ENCODE peak calls at places on chromosomes 2 and 18, in nine cellular contexts. One of them, this sample, is unnamed.

GRCh38 chr18:79863946-79864725 is 66.4 kb downstream of the KCNG2 start:
- DNase-seq in kidney: peak
- DNase-seq in breast epithelium: peak
- DNase-seq in HL-60: no peak
- DNase-seq in brain microvascular endothelial cell: no peak
- DNase-seq in esophagus squamous epithelium: no peak
- DNase-seq in foreskin keratinocyte: no peak
- DNase-seq in A549: no peak
- DNase-seq in psoas muscle: no peak
- DNase-seq in this sample: no peak

GRCh38 chr2:117856415-117857210 is 42.1 kb downstream of the DDX18 start:
- DNase-seq in foreskin keratinocyte: peak
- DNase-seq in psoas muscle: no peak
- DNase-seq in esophagus squamous epithelium: no peak
- DNase-seq in breast epithelium: no peak
- DNase-seq in A549: peak
- DNase-seq in HL-60: no peak
- DNase-seq in brain microvascular endothelial cell: peak
- DNase-seq in kidney: no peak
- DNase-seq in this sample: peak

GRCh38 chr2:102082591-102083586 is 59.7 kb upstream of the IL1R1 start:
- DNase-seq in foreskin keratinocyte: peak
- DNase-seq in breast epithelium: no peak
- DNase-seq in A549: peak
- DNase-seq in psoas muscle: no peak
- DNase-seq in kidney: no peak
- DNase-seq in HL-60: peak
- DNase-seq in brain microvascular endothelial cell: peak
- DNase-seq in esophagus squamous epithelium: no peak
- DNase-seq in this sample: no peak

GRCh38 chr2:39523308-39524044 is 86.4 kb upstream of the MAP4K3 start:
- DNase-seq in A549: peak
- DNase-seq in HL-60: no peak
- DNase-seq in breast epithelium: no peak
- DNase-seq in foreskin keratinocyte: peak
- DNase-seq in esophagus squamous epithelium: no peak
- DNase-seq in brain microvascular endothelial cell: peak
- DNase-seq in psoas muscle: no peak
- DNase-seq in kidney: no peak
- DNase-seq in this sample: peak

GRCh38 chr2:159144776-159145614 is 141.5 kb downstream of the WDSUB1 start:
- DNase-seq in foreskin keratinocyte: no peak
- DNase-seq in A549: no peak
- DNase-seq in HL-60: no peak
- DNase-seq in kidney: no peak
- DNase-seq in brain microvascular endothelial cell: no peak
- DNase-seq in breast epithelium: no peak
- DNase-seq in psoas muscle: no peak
- DNase-seq in esophagus squamous epithelium: no peak
- DNase-seq in this sample: no peak

GRCh38 chr2:17878222-17879136 is at the start of gene KCNS3:
- DNase-seq in A549: peak
- DNase-seq in foreskin keratinocyte: no peak
- DNase-seq in esophagus squamous epithelium: no peak
- DNase-seq in HL-60: no peak
- DNase-seq in kidney: peak
- DNase-seq in breast epithelium: peak
- DNase-seq in brain microvascular endothelial cell: no peak
- DNase-seq in psoas muscle: peak
- DNase-seq in this sample: peak

GRCh38 chr18:63422087-63422861 is at the start of gene VPS4B:
- DNase-seq in kidney: peak
- DNase-seq in breast epithelium: peak
- DNase-seq in HL-60: peak
- DNase-seq in psoas muscle: peak
- DNase-seq in esophagus squamous epithelium: peak
- DNase-seq in A549: peak
- DNase-seq in foreskin keratinocyte: peak
- DNase-seq in brain microvascular endothelial cell: peak
- DNase-seq in this sample: peak

GRCh38 chr2:226579519-226579918 is 220.1 kb downstream of the IRS1 start:
- DNase-seq in kidney: no peak
- DNase-seq in esophagus squamous epithelium: no peak
- DNase-seq in brain microvascular endothelial cell: no peak
- DNase-seq in psoas muscle: no peak
- DNase-seq in A549: no peak
- DNase-seq in breast epithelium: no peak
- DNase-seq in foreskin keratinocyte: no peak
- DNase-seq in HL-60: no peak
- DNase-seq in this sample: no peak

GRCh38 chr2:75513616-75514170 is 47.0 kb downstream of the EVA1A start:
- DNase-seq in brain microvascular endothelial cell: no peak
- DNase-seq in kidney: no peak
- DNase-seq in breast epithelium: no peak
- DNase-seq in HL-60: no peak
- DNase-seq in A549: no peak
- DNase-seq in foreskin keratinocyte: no peak
- DNase-seq in esophagus squamous epithelium: no peak
- DNase-seq in psoas muscle: no peak
- DNase-seq in this sample: no peak

DNA sequence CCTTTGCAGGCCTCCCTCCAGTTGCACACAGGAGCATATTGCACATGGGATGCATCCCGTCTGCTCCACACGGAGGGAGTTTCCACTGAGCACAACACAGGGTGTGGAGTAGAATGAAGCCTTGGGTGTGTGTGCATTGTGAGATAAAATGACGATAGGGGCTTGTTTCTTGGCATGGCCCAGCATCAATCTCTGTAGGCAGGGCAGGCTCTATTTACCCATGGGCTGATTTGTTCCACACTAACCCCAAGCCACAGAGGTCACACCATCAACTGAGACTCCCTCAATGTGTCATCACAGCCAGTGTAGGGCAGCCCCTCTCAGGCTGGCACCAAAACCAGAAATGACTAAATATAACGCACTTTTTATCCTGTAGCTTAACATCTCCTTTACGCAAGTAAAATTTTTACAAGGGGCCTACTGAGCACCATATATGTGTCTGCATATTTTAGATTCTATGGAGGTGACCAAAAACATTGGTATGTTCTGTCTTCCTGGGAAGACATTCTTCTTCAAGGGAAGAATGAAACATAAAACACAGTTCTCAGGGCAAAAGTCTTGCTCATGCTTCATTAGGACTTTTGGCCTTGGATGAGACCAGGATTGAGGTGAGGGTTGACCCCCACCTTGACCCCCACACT is 2.7 kb upstream of the GKN1 start:
- DNase-seq in A549: peak
- DNase-seq in HL-60: no peak
- DNase-seq in breast epithelium: no peak
- DNase-seq in esophagus squamous epithelium: no peak
- DNase-seq in brain microvascular endothelial cell: peak
- DNase-seq in kidney: no peak
- DNase-seq in foreskin keratinocyte: peak
- DNase-seq in psoas muscle: no peak
- DNase-seq in this sample: peak
- H3K27ac ChIP-seq in A549: peak
- H3K27ac ChIP-seq in HL-60: no peak
- H3K27ac ChIP-seq in breast epithelium: no peak
- H3K27ac ChIP-seq in esophagus squamous epithelium: no peak
- H3K27ac ChIP-seq in brain microvascular endothelial cell: peak
- H3K27ac ChIP-seq in kidney: no peak
- H3K27ac ChIP-seq in foreskin keratinocyte: peak
- H3K27ac ChIP-seq in psoas muscle: no peak
- H3K27ac ChIP-seq in this sample: peak

GRCh38 chr18:46098616-46098933 is 479 bp upstream of the ATP5F1A start:
- DNase-seq in kidney: no peak
- DNase-seq in breast epithelium: no peak
- DNase-seq in psoas muscle: no peak
- DNase-seq in HL-60: no peak
- DNase-seq in A549: no peak
- DNase-seq in esophagus squamous epithelium: no peak
- DNase-seq in brain microvascular endothelial cell: no peak
- DNase-seq in foreskin keratinocyte: no peak
- DNase-seq in this sample: no peak

GRCh38 chr18:46096651-46097300 is 1.3 kb downstream of the ATP5F1A start:
- DNase-seq in esophagus squamous epithelium: no peak
- DNase-seq in breast epithelium: no peak
- DNase-seq in kidney: no peak
- DNase-seq in psoas muscle: no peak
- DNase-seq in A549: peak
- DNase-seq in HL-60: no peak
- DNase-seq in foreskin keratinocyte: no peak
- DNase-seq in brain microvascular endothelial cell: no peak
- DNase-seq in this sample: no peak

GRCh38 chr18:46099463-46099862 is 1.4 kb upstream of the ATP5F1A start:
- DNase-seq in HL-60: no peak
- DNase-seq in kidney: no peak
- DNase-seq in breast epithelium: no peak
- DNase-seq in psoas muscle: no peak
- DNase-seq in esophagus squamous epithelium: no peak
- DNase-seq in A549: no peak
- DNase-seq in brain microvascular endothelial cell: no peak
- DNase-seq in foreskin keratinocyte: no peak
- DNase-seq in this sample: no peak

GRCh38 chr18:46097378-46097852 is 681 bp downstream of the ATP5F1A start:
- DNase-seq in foreskin keratinocyte: no peak
- DNase-seq in kidney: no peak
- DNase-seq in A549: no peak
- DNase-seq in brain microvascular endothelial cell: no peak
- DNase-seq in HL-60: no peak
- DNase-seq in breast epithelium: no peak
- DNase-seq in esophagus squamous epithelium: no peak
- DNase-seq in psoas muscle: no peak
- DNase-seq in this sample: no peak

DNA sequence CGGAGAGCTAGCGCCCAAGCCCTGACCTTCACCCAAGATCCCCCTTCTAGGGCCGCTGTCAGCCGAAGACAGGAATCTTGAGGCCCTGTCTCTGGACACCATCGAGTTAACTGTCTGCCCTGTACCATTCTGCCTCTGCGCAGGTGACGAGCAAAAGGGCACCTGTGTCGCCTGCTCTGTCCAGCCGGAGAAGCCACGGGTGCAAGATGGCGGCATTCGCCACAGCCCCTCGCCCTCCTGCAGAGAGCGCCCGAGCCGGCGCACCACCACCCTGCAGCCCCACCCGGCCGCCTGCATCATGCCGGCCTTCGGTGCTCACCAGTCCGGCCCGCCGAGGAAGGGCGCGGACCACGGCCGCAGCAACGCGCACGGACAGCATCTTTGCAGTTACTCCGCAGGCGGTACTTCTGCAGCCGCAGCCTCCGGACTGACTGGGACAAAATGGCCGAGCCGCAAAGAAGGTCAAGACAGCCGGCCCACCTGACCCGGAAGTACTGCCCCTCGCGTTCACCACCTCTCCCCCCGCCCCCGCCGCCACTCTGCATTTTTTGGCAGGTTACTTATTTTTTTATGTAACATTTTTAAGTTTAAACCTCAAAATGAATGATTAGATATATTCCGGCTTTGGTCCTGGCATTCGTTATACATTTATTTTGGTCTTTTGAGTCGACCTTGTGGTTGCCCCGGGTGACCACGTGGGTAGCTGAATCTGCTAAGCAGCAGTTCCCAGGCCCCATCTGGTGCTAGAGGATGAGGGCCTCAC is at the start of gene ATP5F1A:
- DNase-seq in brain microvascular endothelial cell: peak
- DNase-seq in breast epithelium: peak
- DNase-seq in kidney: peak
- DNase-seq in A549: peak
- DNase-seq in HL-60: peak
- DNase-seq in esophagus squamous epithelium: peak
- DNase-seq in psoas muscle: peak
- DNase-seq in foreskin keratinocyte: peak
- DNase-seq in this sample: peak
- TF ChIP-seq CTCF in brain microvascular endothelial cell: no peak
- TF ChIP-seq CTCF in breast epithelium: no peak
- TF ChIP-seq CTCF in kidney: no peak
- TF ChIP-seq CTCF in A549: no peak
- TF ChIP-seq CTCF in HL-60: no peak
- TF ChIP-seq CTCF in esophagus squamous epithelium: no peak
- TF ChIP-seq CTCF in psoas muscle: no peak
- TF ChIP-seq CTCF in foreskin keratinocyte: no peak
- TF ChIP-seq CTCF in this sample: no peak

DNA sequence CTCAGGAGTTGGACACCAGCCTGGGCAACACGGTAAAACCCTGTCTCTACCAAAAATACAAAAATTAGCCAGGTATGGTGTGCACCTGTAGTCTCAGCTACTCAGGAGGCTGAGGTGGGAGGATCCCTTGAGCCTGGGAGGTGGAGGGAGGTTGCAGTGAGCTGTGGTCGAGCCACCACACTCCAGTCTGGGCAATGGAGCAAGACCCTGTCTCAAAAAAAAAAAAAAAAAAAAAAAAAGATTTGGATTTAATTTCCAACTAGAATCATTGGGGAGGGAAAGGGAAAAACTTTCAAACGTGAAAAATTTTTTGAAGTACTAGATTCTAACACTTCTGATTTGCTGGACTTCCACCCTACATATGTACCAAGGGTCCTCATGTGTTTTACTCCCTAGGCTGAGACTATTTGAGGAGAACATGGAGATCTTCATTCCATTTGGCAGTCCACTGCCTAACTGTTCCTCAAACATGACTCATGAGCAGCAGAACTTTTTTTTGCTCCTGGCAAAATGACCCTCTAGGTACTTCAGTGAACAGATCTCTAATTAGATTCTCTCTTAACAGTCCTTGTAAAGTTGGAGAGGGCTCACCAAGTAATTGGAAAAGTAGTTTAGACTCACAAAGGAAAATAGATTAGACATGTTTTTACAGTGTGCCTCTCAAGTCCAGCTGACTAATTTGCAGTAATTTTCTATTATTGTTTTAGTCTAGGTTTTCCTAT is 267.6 kb downstream of the METTL4 start:
- DNase-seq in psoas muscle: no peak
- DNase-seq in breast epithelium: no peak
- DNase-seq in foreskin keratinocyte: no peak
- DNase-seq in HL-60: no peak
- DNase-seq in A549: peak
- DNase-seq in esophagus squamous epithelium: no peak
- DNase-seq in kidney: no peak
- DNase-seq in brain microvascular endothelial cell: peak
- DNase-seq in this sample: peak
- H3K27ac ChIP-seq in psoas muscle: no peak
- H3K27ac ChIP-seq in breast epithelium: no peak
- H3K27ac ChIP-seq in foreskin keratinocyte: peak
- H3K27ac ChIP-seq in HL-60: no peak
- H3K27ac ChIP-seq in A549: peak
- H3K27ac ChIP-seq in esophagus squamous epithelium: no peak
- H3K27ac ChIP-seq in kidney: no peak
- H3K27ac ChIP-seq in brain microvascular endothelial cell: no peak
- H3K27ac ChIP-seq in this sample: peak

DNA sequence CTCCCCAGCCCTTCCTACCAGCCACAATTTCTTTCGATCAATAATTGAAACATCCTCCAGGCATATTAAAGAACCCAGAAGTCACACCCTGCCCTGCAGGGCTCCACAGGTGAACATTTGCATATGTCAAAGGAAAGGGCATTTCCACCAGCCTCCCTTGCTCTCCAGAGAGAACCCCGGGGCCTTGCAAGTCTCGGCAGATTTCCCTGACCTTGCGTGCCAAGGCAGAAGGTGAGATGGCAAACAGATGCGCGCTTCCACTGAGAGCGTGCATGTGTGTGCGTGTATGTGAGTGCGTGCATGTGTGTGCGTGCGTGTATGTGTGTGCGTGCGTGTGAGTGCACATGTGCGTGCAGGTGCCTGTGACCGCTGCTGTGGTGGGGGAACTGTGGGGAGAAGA is 120.3 kb downstream of the INO80D start:
- DNase-seq in A549: no peak
- DNase-seq in kidney: no peak
- DNase-seq in HL-60: no peak
- DNase-seq in breast epithelium: no peak
- DNase-seq in esophagus squamous epithelium: no peak
- DNase-seq in foreskin keratinocyte: peak
- DNase-seq in psoas muscle: no peak
- DNase-seq in brain microvascular endothelial cell: no peak
- DNase-seq in this sample: peak
- TF ChIP-seq CTCF in A549: no peak
- TF ChIP-seq CTCF in kidney: no peak
- TF ChIP-seq CTCF in HL-60: no peak
- TF ChIP-seq CTCF in breast epithelium: no peak
- TF ChIP-seq CTCF in esophagus squamous epithelium: no peak
- TF ChIP-seq CTCF in foreskin keratinocyte: no peak
- TF ChIP-seq CTCF in psoas muscle: no peak
- TF ChIP-seq CTCF in brain microvascular endothelial cell: no peak
- TF ChIP-seq CTCF in this sample: no peak